ENCODE peak calls at places on chromosomes 12 and 14, in eight cellular contexts. M, I, Z, W, K, O, Q and V are unnamed samples.

GRCh38 chr12:112839386-112839972 is 47.9 kb downstream of the RPH3A start:
- DNase-seq in M (no peak), I (peak; percentile 60), Z (no peak), W (no peak), K (peak; percentile 99), O (peak; percentile 92), Q (no peak), V (no peak)

GRCh38 chr12:57008113-57008687 is 1.9 kb upstream of the ZBTB39 start:
- DNase-seq in M (no peak), I (peak; percentile 22), Z (no peak), W (no peak), K (peak; percentile 79), O (peak; percentile 73), Q (no peak), V (no peak)

GRCh38 chr14:21768116-21768874 is 94.7 kb upstream of the OR4E1 start:
- DNase-seq in M (no peak), I (peak; percentile 9), Z (no peak), W (no peak), K (peak; percentile 26), O (peak; percentile 8), Q (no peak), V (no peak)

GRCh38 chr12:53113951-53114350 is 10.7 kb downstream of the SOAT2 start:
- DNase-seq in M (no peak), I (no peak), Z (no peak), W (no peak), K (no peak), O (no peak), Q (no peak), V (no peak)

GRCh38 chr12:91722072-91722471 is 423.6 kb downstream of the BTG1 start:
- DNase-seq in M (no peak), I (no peak), Z (no peak), W (no peak), K (no peak), O (no peak), Q (no peak), V (no peak)

GRCh38 chr14:75234173-75234855 is 44.3 kb upstream of the FOS start:
- DNase-seq in M (no peak), I (no peak), Z (no peak), W (peak; percentile 67), K (peak; percentile 51), O (peak; percentile 94), Q (peak; percentile 61), V (no peak)

GRCh38 chr14:52258783-52259182 is 8.7 kb upstream of the PTGDR start:
- DNase-seq in M (no peak), I (no peak), Z (no peak), W (no peak), K (no peak), O (no peak), Q (no peak), V (no peak)

GRCh38 chr12:114407566-114408411 is 1.8 kb upstream of the TBX5 start:
- DNase-seq in M (no peak), I (no peak), Z (no peak), W (no peak), K (no peak), O (no peak), Q (no peak), V (no peak)

GRCh38 chr14:35299708-35300107 is 7.5 kb downstream of the PSMA6 start:
- DNase-seq in M (no peak), I (no peak), Z (no peak), W (no peak), K (no peak), O (no peak), Q (no peak), V (no peak)

GRCh38 chr12:13251496-13251895 is 55.0 kb downstream of the EMP1 start:
- DNase-seq in M (no peak), I (no peak), Z (no peak), W (no peak), K (no peak), O (no peak), Q (no peak), V (no peak)

GRCh38 chr12:53214687-53215455 is 7.8 kb upstream of the ITGB7 start:
- DNase-seq in M (no peak), I (no peak), Z (no peak), W (no peak), K (no peak), O (no peak), Q (no peak), V (no peak)

GRCh38 chr12:25699454-25699853 is 146.4 kb upstream of the LMNTD1 start:
- DNase-seq in M (no peak), I (no peak), Z (no peak), W (no peak), K (no peak), O (no peak), Q (no peak), V (no peak)

GRCh38 chr12:131084341-131085011 is 130.8 kb downstream of the ADGRD1 start:
- DNase-seq in M (no peak), I (no peak), Z (no peak), W (peak; percentile 6), K (no peak), O (no peak), Q (peak; percentile 15), V (no peak)

GRCh38 chr12:1518763-1519516 is 75.4 kb downstream of the FBXL14 start:
- DNase-seq in M (no peak), I (no peak), Z (no peak), W (no peak), K (peak; percentile 81), O (peak; percentile 91), Q (no peak), V (no peak)

GRCh38 chr12:14026536-14026935 is 45.1 kb upstream of the GRIN2B start:
- DNase-seq in M (no peak), I (no peak), Z (no peak), W (no peak), K (no peak), O (no peak), Q (no peak), V (no peak)

GRCh38 chr14:52175982-52176502 is 91.5 kb upstream of the PTGDR start:
- DNase-seq in M (peak; percentile 27), I (no peak), Z (no peak), W (no peak), K (no peak), O (no peak), Q (no peak), V (peak; percentile 12)

GRCh38 chr12:254039-254438 is 8.6 kb downstream of the SLC6A13 start:
- DNase-seq in M (no peak), I (no peak), Z (no peak), W (no peak), K (no peak), O (no peak), Q (no peak), V (no peak)

GRCh38 chr14:57089901-57090300 is 178.8 kb downstream of the EXOC5 start:
- DNase-seq in M (no peak), I (no peak), Z (no peak), W (no peak), K (no peak), O (no peak), Q (no peak), V (no peak)

GRCh38 chr14:79809849-79810612 is 401.3 kb downstream of the DIO2 start:
- DNase-seq in M (no peak), I (no peak), Z (no peak), W (no peak), K (peak; percentile 55), O (no peak), Q (no peak), V (no peak)

GRCh38 chr14:89507926-89508460 is 91.0 kb upstream of the FOXN3 start:
- DNase-seq in M (no peak), I (no peak), Z (no peak), W (no peak), K (no peak), O (peak; percentile 52), Q (no peak), V (no peak)

GRCh38 chr14:95701846-95702221 is 12.1 kb downstream of the TCL1A start:
- DNase-seq in M (no peak), I (no peak), Z (no peak), W (no peak), K (no peak), O (peak; percentile 6), Q (no peak), V (no peak)

GRCh38 chr12:32826807-32827412 is 69.7 kb downstream of the PKP2 start:
- DNase-seq in M (no peak), I (no peak), Z (no peak), W (no peak), K (no peak), O (no peak), Q (no peak), V (no peak)

GRCh38 chr12:50533203-50533584 is 28.4 kb downstream of the DIP2B start:
- DNase-seq in M (no peak), I (no peak), Z (no peak), W (no peak), K (peak; percentile 25), O (no peak), Q (no peak), V (no peak)

GRCh38 chr12:129440278-129440677 is 463.5 kb downstream of the TMEM132D start:
- DNase-seq in M (no peak), I (no peak), Z (no peak), W (no peak), K (no peak), O (no peak), Q (no peak), V (no peak)
- H3K4me3 ChIP-seq in M (no peak overlapping the region), I (no peak overlapping the region), Z (no peak overlapping the region), W (no peak overlapping the region), K (no peak overlapping the region), O (no peak overlapping the region), Q (no peak overlapping the region), V (no peak overlapping the region)

GRCh38 chr14:74080820-74081460 is 3.3 kb downstream of the ALDH6A1 start:
- DNase-seq in M (no peak), I (no peak), Z (no peak), W (no peak), K (peak; percentile 24), O (no peak), Q (no peak), V (no peak)
- H3K4me3 ChIP-seq in M (no peak overlapping the region), I (no peak overlapping the region), Z (no peak overlapping the region), W (no peak overlapping the region), K (no peak overlapping the region), O (no peak overlapping the region), Q (no peak overlapping the region), V (no peak overlapping the region)

DNA sequence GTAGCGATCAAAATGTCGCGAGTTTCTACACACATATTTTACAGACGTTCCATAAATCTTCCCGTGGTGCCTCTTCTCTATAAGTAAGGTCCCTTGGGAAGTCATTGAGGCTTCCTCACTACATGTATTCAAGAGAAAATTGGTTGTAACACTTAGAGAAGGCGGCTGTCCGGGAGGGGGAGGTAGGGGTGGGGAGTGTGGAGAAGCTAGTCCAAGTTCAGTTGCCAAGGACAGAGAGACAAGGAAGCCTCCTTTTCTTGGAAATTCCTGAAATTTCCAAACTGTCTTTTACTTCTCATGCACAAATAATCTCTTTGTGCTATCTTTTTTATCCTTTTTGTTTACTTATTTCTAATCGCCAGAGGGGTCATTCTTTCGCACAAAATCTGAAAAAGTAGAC is 45.0 kb downstream of the MAP1LC3B2 start:
- DNase-seq in M (no peak), I (no peak), Z (no peak), W (no peak), K (no peak), O (no peak), Q (peak; percentile 38), V (no peak)
- H3K4me3 ChIP-seq in M (no peak overlapping the region), I (no peak overlapping the region), Z (no peak overlapping the region), W (no peak overlapping the region), K (no peak overlapping the region), O (no peak overlapping the region), Q (no peak overlapping the region), V (no peak overlapping the region)

DNA sequence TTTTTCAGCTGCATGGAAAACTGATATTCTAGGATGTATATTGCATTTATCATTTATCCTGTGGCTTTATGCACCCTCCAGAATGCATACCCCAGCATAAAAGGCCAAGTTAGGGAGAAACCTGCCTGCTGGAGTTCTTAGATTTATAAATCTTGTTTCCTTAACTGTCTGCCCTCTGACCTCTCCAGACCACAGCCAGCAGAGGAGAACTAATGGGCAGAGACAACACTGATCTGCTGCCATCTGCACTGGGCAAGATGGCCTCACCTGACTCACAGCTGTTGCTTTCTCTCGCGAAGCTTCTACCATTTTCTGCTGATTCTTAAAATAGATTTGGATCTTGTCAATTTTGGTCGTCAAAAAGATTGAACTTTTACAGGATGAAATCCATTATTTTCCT is 65.8 kb downstream of the PPP2R5C start:
- DNase-seq in M (no peak), I (no peak), Z (no peak), W (no peak), K (no peak), O (no peak), Q (no peak), V (no peak)
- H3K4me3 ChIP-seq in M (no peak overlapping the region), I (no peak overlapping the region), Z (no peak overlapping the region), W (no peak overlapping the region), K (no peak overlapping the region), O (no peak overlapping the region), Q (no peak overlapping the region), V (no peak overlapping the region)